ENCODE peak calls at places on chromosomes 2 and 18, in ten cellular contexts. K is spleen; B is cardiac muscle cell; W is heart right ventricle; N is lung; V is body of pancreas; Q is CD8-positive, alpha-beta T cell; G is A673; M is lower lobe of right lung; Z is ovary. O is an unnamed sample.

GRCh38 chr2:113236367-113237159 is 42.2 kb downstream of the PAX8 start:
- DNase-seq in K (no peak), B (no peak), W (no peak), N (peak; percentile 56), V (no peak), Q (no peak), G (peak; percentile 34), M (no peak), Z (no peak), O (no peak)

GRCh38 chr18:76495435-76496199 is 575 bp upstream of the ZNF516 start:
- DNase-seq in K (peak; percentile 86), B (peak; percentile 54), W (peak; percentile 38), N (no peak), V (peak; percentile 36), Q (no peak), G (peak; percentile 66), M (no peak), Z (peak; percentile 68), O (peak; percentile 84)

GRCh38 chr2:229714736-229715541 is 584 bp upstream of the DNER start:
- DNase-seq in K (peak; percentile 78), B (peak; percentile 87), W (peak; percentile 33), N (peak; percentile 44), V (peak; percentile 73), Q (no peak), G (peak; percentile 55), M (peak; percentile 68), Z (no peak), O (peak; percentile 95)

GRCh38 chr2:109614715-109615636 is 812 bp downstream of the SOWAHC start:
- DNase-seq in K (peak; percentile 84), B (peak; percentile 42), W (peak; percentile 12), N (peak; percentile 31), V (peak; percentile 23), Q (no peak), G (no peak), M (peak; percentile 56), Z (peak; percentile 31), O (peak; percentile 77)

GRCh38 chr2:177692042-177692823 is 299.7 kb downstream of the AGPS start:
- DNase-seq in K (no peak), B (no peak), W (no peak), N (no peak), V (no peak), Q (no peak), G (no peak), M (no peak), Z (no peak), O (no peak)

GRCh38 chr2:12718662-12719399 is 2.1 kb downstream of the TRIB2 start:
- DNase-seq in K (peak; percentile 80), B (peak; percentile 15), W (no peak), N (no peak), V (no peak), Q (no peak), G (no peak), M (no peak), Z (peak; percentile 19), O (peak; percentile 86)

GRCh38 chr2:78351208-78351607 is 674.3 kb upstream of the REG3G start:
- DNase-seq in K (no peak), B (peak; percentile 21), W (no peak), N (no peak), V (no peak), Q (no peak), G (peak; percentile 53), M (no peak), Z (no peak), O (no peak)

GRCh38 chr2:151056870-151057269 is 204.8 kb downstream of the RBM43 start:
- DNase-seq in K (no peak), B (no peak), W (no peak), N (no peak), V (no peak), Q (no peak), G (no peak), M (no peak), Z (no peak), O (no peak)

GRCh38 chr18:23743733-23744333 is 54.6 kb downstream of the LAMA3 start:
- DNase-seq in K (no peak), B (peak; percentile 41), W (no peak), N (no peak), V (no peak), Q (no peak), G (peak; percentile 45), M (no peak), Z (no peak), O (no peak)

DNA sequence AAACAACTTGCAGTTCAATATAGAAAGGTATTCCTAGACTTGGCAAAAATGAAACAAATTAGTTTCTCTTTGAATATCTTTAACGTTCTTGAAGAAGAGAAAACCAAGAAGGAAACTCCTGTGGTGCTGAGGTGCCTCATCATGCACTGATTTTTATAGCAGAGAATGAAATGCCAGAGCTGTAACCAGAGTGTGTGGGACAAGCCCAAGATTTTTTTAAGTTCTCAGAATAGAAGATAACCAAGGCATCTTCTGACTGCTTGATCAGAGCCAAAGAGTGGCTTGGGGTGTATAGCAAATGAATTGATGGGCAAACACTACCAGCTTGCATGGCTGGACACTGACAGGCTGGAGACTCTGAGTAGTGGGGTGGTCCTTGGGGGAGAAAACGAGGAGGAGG is 7.9 kb downstream of the FHOD3 start:
- DNase-seq in K (no peak), B (no peak), W (no peak), N (no peak), V (no peak), Q (no peak), G (no peak), M (no peak), Z (no peak), O (peak; percentile 17)
- TF ChIP-seq CTCF in K (no peak), B (no peak), W (no peak), N (no peak), V (no peak), Q (no peak), G (no peak), M (no peak), Z (no peak), O (no peak)

DNA sequence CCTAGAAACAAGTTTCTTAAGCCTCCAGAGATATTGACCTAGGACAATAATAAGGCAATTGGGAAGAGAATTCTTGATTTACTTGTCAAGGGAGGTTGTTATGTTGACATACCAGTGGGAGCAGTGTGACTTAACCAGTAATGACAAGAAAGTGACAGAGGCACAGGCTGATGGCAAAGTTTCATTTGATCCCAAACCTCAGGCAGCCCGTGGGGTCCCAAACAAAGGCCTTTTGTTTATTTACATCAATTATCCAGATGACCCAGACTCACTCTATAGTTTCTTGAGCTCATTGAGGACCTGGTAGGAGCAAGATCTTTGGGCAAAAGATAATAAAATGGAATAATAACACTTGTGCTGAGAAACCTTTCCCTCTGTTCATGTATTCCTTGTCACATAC is 336.8 kb downstream of the ARL6IP6 start:
- DNase-seq in K (no peak), B (no peak), W (no peak), N (no peak), V (no peak), Q (no peak), G (no peak), M (no peak), Z (no peak), O (no peak)
- H3K4me1 ChIP-seq in K (no peaks in the 10 kb centered on the region), B (peaks cover 13% of the 10 kb centered on the region), W (no peaks in the 10 kb centered on the region), N (no peaks in the 10 kb centered on the region), V (no peaks in the 10 kb centered on the region), Q (no peaks in the 10 kb centered on the region), G (no peaks in the 10 kb centered on the region), M (no peaks in the 10 kb centered on the region), Z (no peaks in the 10 kb centered on the region), O (peaks cover 20% of the 10 kb centered on the region)

GRCh38 chr2:200351815-200352214 is 45.3 kb downstream of the SPATS2L start:
- DNase-seq in K (no peak), B (no peak), W (no peak), N (no peak), V (no peak), Q (no peak), G (no peak), M (no peak), Z (no peak), O (no peak)

GRCh38 chr2:200353873-200354272 is 47.4 kb downstream of the SPATS2L start:
- DNase-seq in K (no peak), B (no peak), W (no peak), N (no peak), V (no peak), Q (no peak), G (no peak), M (no peak), Z (no peak), O (no peak)

GRCh38 chr2:200354823-200355751 is 48.6 kb downstream of the SPATS2L start:
- DNase-seq in K (no peak), B (no peak), W (no peak), N (no peak), V (no peak), Q (no peak), G (no peak), M (no peak), Z (no peak), O (no peak)

GRCh38 chr2:200352631-200353030 is 46.1 kb downstream of the SPATS2L start:
- DNase-seq in K (no peak), B (peak; percentile 42), W (no peak), N (no peak), V (no peak), Q (no peak), G (no peak), M (no peak), Z (no peak), O (no peak)

DNA sequence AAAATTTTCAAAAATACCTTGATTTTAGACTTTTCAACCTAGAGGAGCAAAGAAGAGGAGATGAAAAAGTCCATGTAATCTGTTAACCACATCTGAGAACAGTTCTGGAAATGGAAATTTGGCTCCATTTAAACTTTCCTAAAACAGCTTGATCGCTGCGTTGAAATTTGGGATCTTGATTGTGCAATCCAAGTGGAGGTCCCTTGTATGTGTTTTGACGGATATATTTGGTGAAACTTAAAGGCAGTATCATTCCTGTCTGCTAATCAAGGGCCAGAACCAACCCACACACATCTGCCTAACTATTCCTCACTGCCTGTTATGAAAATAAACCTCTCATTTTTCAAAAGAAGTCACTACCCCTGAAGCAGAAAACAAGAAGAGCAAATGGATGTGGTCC is 46.6 kb downstream of the SPATS2L start:
- DNase-seq in K (no peak), B (no peak), W (no peak), N (no peak), V (no peak), Q (no peak), G (no peak), M (no peak), Z (no peak), O (no peak)
- H3K4me3 ChIP-seq in K (no peak overlapping the region), B (no peak overlapping the region), W (no peak overlapping the region), N (no peak overlapping the region), V (no peak overlapping the region), Q (no peak overlapping the region), G (no peak overlapping the region), M (no peak overlapping the region), Z (no peak overlapping the region), O (no peak overlapping the region)

DNA sequence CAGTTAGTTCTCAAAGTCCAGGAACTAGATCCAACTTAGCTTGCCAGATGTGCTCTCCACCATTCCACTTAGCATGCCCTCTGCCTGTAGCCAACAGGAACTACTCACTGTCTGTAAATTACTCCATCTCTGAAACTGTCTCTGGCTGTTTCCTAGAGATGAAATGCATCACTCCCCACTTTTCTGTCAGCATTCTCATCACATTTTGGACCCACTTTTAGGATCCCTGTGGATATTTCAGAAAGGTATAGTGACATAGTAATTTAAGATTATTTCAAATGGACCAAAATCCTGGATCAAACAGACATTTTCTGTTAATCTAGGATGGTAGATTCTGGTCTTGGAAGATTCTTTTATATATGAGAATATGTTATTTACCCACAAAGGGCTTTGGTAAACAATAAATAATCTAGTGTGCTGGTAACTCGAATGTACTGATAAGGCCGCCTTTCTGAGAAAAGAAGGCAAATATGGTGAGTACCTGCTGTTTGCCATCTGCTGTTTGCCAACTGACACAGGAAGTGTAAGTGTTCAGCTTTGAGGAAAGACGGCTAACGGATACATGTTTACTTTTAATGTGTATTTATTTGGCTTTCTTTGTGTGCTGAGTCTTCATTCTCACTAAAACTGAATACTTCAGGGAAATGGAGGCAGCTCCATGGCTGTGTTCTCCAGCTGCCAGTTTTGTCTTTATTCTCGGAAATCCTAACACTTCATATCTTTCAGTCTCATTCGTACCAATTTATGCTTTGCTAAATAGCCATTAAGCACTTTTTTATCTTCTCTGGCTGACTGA is 79.5 kb downstream of the EVA1A start:
- DNase-seq in K (no peak), B (no peak), W (no peak), N (no peak), V (peak; percentile 32), Q (no peak), G (peak; percentile 49), M (no peak), Z (no peak), O (peak; percentile 51)
- TF ChIP-seq CTCF in K (no peak), B (peak; percentile 58), W (no peak), N (no peak), V (peak; percentile 41), Q (no peak), G (peak; percentile 58), M (no peak), Z (no peak), O (peak; percentile 74)

O was measured in endodermal cell.